ENCODE peak calls at places on chromosomes 3 and 15, in five cellular contexts. One of them, this sample, is unnamed.

GRCh38 chr3:14803981-14804834 is 14.6 kb upstream of the FGD5 start:
- DNase-seq in WTC11: no peak
- DNase-seq in activated effector memory CD4-positive, alpha-beta T cell treated with anti-CD3 and anti-CD28 coated beads, Interleukin-2, amount 50 U/mL, for 16 hours: no peak
- DNase-seq in kidney glomerular epithelial cell: no peak
- DNase-seq in aorta: no peak
- DNase-seq in this sample: no peak

GRCh38 chr3:37993067-37993809 is 2.7 kb downstream of the VILL start:
- DNase-seq in kidney glomerular epithelial cell: no peak
- DNase-seq in WTC11: peak
- DNase-seq in activated effector memory CD4-positive, alpha-beta T cell treated with anti-CD3 and anti-CD28 coated beads, Interleukin-2, amount 50 U/mL, for 16 hours: no peak
- DNase-seq in aorta: peak
- DNase-seq in this sample: no peak

GRCh38 chr3:14846481-14846880 is 27.7 kb downstream of the FGD5 start:
- DNase-seq in WTC11: no peak
- DNase-seq in aorta: no peak
- DNase-seq in activated effector memory CD4-positive, alpha-beta T cell treated with anti-CD3 and anti-CD28 coated beads, Interleukin-2, amount 50 U/mL, for 16 hours: peak
- DNase-seq in kidney glomerular epithelial cell: no peak
- DNase-seq in this sample: no peak

GRCh38 chr15:99021669-99022068 is 14.1 kb upstream of the PGPEP1L start:
- DNase-seq in kidney glomerular epithelial cell: no peak
- DNase-seq in WTC11: no peak
- DNase-seq in activated effector memory CD4-positive, alpha-beta T cell treated with anti-CD3 and anti-CD28 coated beads, Interleukin-2, amount 50 U/mL, for 16 hours: no peak
- DNase-seq in aorta: no peak
- DNase-seq in this sample: no peak

GRCh38 chr3:107284570-107284969 is 92.7 kb upstream of the CCDC54 start:
- DNase-seq in aorta: no peak
- DNase-seq in WTC11: no peak
- DNase-seq in kidney glomerular epithelial cell: no peak
- DNase-seq in activated effector memory CD4-positive, alpha-beta T cell treated with anti-CD3 and anti-CD28 coated beads, Interleukin-2, amount 50 U/mL, for 16 hours: no peak
- DNase-seq in this sample: no peak

GRCh38 chr15:63791236-63791635 is 42.5 kb downstream of the HERC1 start:
- DNase-seq in kidney glomerular epithelial cell: no peak
- DNase-seq in WTC11: no peak
- DNase-seq in activated effector memory CD4-positive, alpha-beta T cell treated with anti-CD3 and anti-CD28 coated beads, Interleukin-2, amount 50 U/mL, for 16 hours: no peak
- DNase-seq in aorta: no peak
- DNase-seq in this sample: no peak

GRCh38 chr3:1600206-1600605 is 498.5 kb upstream of the CNTN4 start:
- DNase-seq in activated effector memory CD4-positive, alpha-beta T cell treated with anti-CD3 and anti-CD28 coated beads, Interleukin-2, amount 50 U/mL, for 16 hours: no peak
- DNase-seq in aorta: no peak
- DNase-seq in WTC11: no peak
- DNase-seq in kidney glomerular epithelial cell: no peak
- DNase-seq in this sample: no peak

GRCh38 chr3:32569540-32570425 is 875 bp downstream of the DYNC1LI1 start:
- DNase-seq in WTC11: peak
- DNase-seq in kidney glomerular epithelial cell: peak
- DNase-seq in activated effector memory CD4-positive, alpha-beta T cell treated with anti-CD3 and anti-CD28 coated beads, Interleukin-2, amount 50 U/mL, for 16 hours: peak
- DNase-seq in aorta: peak
- DNase-seq in this sample: peak

GRCh38 chr3:170642882-170643601 is 57.2 kb upstream of the SLC7A14 start:
- DNase-seq in aorta: no peak
- DNase-seq in activated effector memory CD4-positive, alpha-beta T cell treated with anti-CD3 and anti-CD28 coated beads, Interleukin-2, amount 50 U/mL, for 16 hours: no peak
- DNase-seq in WTC11: no peak
- DNase-seq in kidney glomerular epithelial cell: no peak
- DNase-seq in this sample: no peak

GRCh38 chr15:71112429-71112828 is 2.8 kb upstream of the THSD4 start:
- DNase-seq in WTC11: no peak
- DNase-seq in kidney glomerular epithelial cell: no peak
- DNase-seq in aorta: no peak
- DNase-seq in activated effector memory CD4-positive, alpha-beta T cell treated with anti-CD3 and anti-CD28 coated beads, Interleukin-2, amount 50 U/mL, for 16 hours: no peak
- DNase-seq in this sample: no peak

GRCh38 chr3:169085827-169086226 is 577.7 kb downstream of the MECOM start:
- DNase-seq in aorta: no peak
- DNase-seq in WTC11: no peak
- DNase-seq in activated effector memory CD4-positive, alpha-beta T cell treated with anti-CD3 and anti-CD28 coated beads, Interleukin-2, amount 50 U/mL, for 16 hours: no peak
- DNase-seq in kidney glomerular epithelial cell: peak
- DNase-seq in this sample: peak

GRCh38 chr3:11632966-11633365 is 10.7 kb downstream of the VGLL4 start:
- DNase-seq in aorta: no peak
- DNase-seq in kidney glomerular epithelial cell: no peak
- DNase-seq in activated effector memory CD4-positive, alpha-beta T cell treated with anti-CD3 and anti-CD28 coated beads, Interleukin-2, amount 50 U/mL, for 16 hours: no peak
- DNase-seq in WTC11: no peak
- DNase-seq in this sample: no peak

GRCh38 chr15:61519296-61519695 is 290.2 kb upstream of the RORA start:
- DNase-seq in activated effector memory CD4-positive, alpha-beta T cell treated with anti-CD3 and anti-CD28 coated beads, Interleukin-2, amount 50 U/mL, for 16 hours: no peak
- DNase-seq in kidney glomerular epithelial cell: no peak
- DNase-seq in aorta: no peak
- DNase-seq in WTC11: no peak
- DNase-seq in this sample: peak

GRCh38 chr3:98763076-98763475 is at the start of gene ST3GAL6:
- DNase-seq in kidney glomerular epithelial cell: no peak
- DNase-seq in activated effector memory CD4-positive, alpha-beta T cell treated with anti-CD3 and anti-CD28 coated beads, Interleukin-2, amount 50 U/mL, for 16 hours: no peak
- DNase-seq in WTC11: no peak
- DNase-seq in aorta: no peak
- DNase-seq in this sample: no peak

GRCh38 chr15:91548588-91548987 is 304.9 kb upstream of the SLCO3A1 start:
- DNase-seq in kidney glomerular epithelial cell: no peak
- DNase-seq in WTC11: no peak
- DNase-seq in aorta: no peak
- DNase-seq in activated effector memory CD4-positive, alpha-beta T cell treated with anti-CD3 and anti-CD28 coated beads, Interleukin-2, amount 50 U/mL, for 16 hours: no peak
- DNase-seq in this sample: no peak

GRCh38 chr3:3666664-3667063 is 132.6 kb upstream of the LRRN1 start:
- DNase-seq in aorta: no peak
- DNase-seq in activated effector memory CD4-positive, alpha-beta T cell treated with anti-CD3 and anti-CD28 coated beads, Interleukin-2, amount 50 U/mL, for 16 hours: no peak
- DNase-seq in WTC11: no peak
- DNase-seq in kidney glomerular epithelial cell: no peak
- DNase-seq in this sample: peak

GRCh38 chr3:72461787-72462186 is 386.5 kb downstream of the SHQ1 start:
- DNase-seq in kidney glomerular epithelial cell: no peak
- DNase-seq in aorta: no peak
- DNase-seq in WTC11: no peak
- DNase-seq in activated effector memory CD4-positive, alpha-beta T cell treated with anti-CD3 and anti-CD28 coated beads, Interleukin-2, amount 50 U/mL, for 16 hours: no peak
- DNase-seq in this sample: no peak